ENCODE peak calls at places on chromosomes 7 and 10, in five cellular contexts. N, X, H, O and A are unnamed samples.

GRCh38 chr10:119726291-119727261 is 726 bp downstream of the INPP5F start:
- DNase-seq in H (no peak), N (no peak), O (no peak), X (no peak), A (no peak)

GRCh38 chr7:117323585-117323876 is 673 bp upstream of the WNT2 start:
- DNase-seq in H (no peak), X (no peak), N (peak; percentile 57), O (no peak), A (no peak)

GRCh38 chr10:124205432-124205831 is 112.0 kb upstream of the CHST15 start:
- DNase-seq in N (no peak), H (no peak), X (no peak), O (no peak), A (no peak)

GRCh38 chr10:50917486-50917885 is 32.1 kb upstream of the A1CF start:
- DNase-seq in X (no peak), N (peak; percentile 6), O (peak; percentile 15), H (no peak), A (no peak)

GRCh38 chr10:2839081-2839725 is 228.1 kb upstream of the PFKP start:
- DNase-seq in N (peak; percentile 9), O (no peak), H (no peak), X (no peak), A (peak; percentile 71)

GRCh38 chr7:127588697-127589482 is 679 bp downstream of the ARF5 start:
- DNase-seq in H (no peak), N (peak; percentile 62), X (no peak), O (peak; percentile 20), A (peak; percentile 76)

GRCh38 chr10:70346155-70346554 is 36.3 kb downstream of the LRRC20 start:
- DNase-seq in H (no peak), O (no peak), X (no peak), N (no peak), A (no peak)

GRCh38 chr7:47690902-47691558 is 109.1 kb upstream of the TNS3 start:
- DNase-seq in O (peak; percentile 48), H (no peak), N (peak; percentile 83), X (no peak), A (no peak)

GRCh38 chr7:116518971-116519370 is 5.9 kb upstream of the CAV1 start:
- DNase-seq in O (no peak), X (no peak), N (no peak), H (no peak), A (no peak)

GRCh38 chr10:77404801-77405200 is 232.8 kb downstream of the KCNMA1 start:
- DNase-seq in N (no peak), X (no peak), O (no peak), H (no peak), A (no peak)

GRCh38 chr10:61285749-61286148 is 167.4 kb downstream of the TMEM26 start:
- DNase-seq in X (no peak), N (no peak), H (no peak), O (no peak), A (peak; percentile 3)

DNA sequence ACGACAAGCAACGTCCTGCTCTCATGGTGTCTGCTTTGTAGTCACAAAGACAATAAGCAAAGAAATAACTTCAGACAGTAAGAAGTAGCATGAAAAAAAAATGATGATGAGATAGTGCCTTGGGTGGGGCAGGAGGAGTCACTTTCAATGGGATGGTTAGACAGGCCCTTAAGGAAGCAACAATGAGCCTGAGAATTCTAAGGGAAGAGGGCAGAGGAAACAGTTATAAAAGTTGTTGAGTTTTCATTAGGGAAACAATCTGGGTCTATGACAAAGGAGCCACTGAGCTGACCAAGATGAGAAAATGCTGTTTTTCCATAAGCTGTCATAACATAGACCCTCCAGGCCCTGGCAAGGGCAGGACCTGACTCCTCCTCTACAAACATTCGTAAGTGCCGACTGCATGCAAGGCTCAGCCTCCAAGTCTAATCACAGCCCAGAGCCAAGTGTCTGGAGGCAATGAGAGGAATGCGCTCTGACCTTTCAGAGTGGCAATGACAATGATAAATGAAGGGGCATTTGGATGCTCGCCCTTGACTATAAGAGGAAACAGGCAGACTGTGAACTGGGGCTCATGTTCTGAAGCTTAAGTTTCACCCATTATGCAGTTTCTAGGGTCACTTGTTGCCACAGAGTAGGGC is 43.7 kb downstream of the PPP1R3C start:
- DNase-seq in N (peak; percentile 91), X (no peak), O (no peak), H (no peak), A (no peak)
- H3K27ac ChIP-seq in N (peak overlapping the region; percentile 33), X (peak overlapping the region; percentile 82), O (no peak overlapping the region), H (no peak overlapping the region), A (no peak overlapping the region)

DNA sequence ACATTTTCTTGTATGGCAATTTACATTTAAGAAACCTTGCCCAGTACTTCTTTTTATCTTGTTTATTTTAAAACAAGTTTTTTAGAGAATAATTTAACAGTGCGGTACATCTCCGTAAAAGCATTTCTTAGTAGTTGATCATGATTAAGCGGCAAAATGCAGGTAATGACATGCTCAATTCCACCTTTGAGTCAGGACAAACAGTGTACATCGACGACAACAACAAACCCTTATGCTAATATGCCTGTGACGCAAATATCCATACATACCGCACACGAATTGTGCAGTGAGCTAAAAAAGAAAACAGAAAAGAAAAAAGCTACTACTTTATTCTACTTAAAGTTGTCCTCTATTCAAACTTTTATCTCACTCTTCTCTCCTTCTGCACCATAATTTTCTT is 1.9 kb downstream of the MAGI2 start:
- DNase-seq in X (no peak), O (no peak), N (no peak), H (no peak), A (no peak)
- H3K27ac ChIP-seq in X (peak overlapping the region; percentile 96), O (peak overlapping the region; percentile 97), N (no peak overlapping the region), H (peak overlapping the region; percentile 66), A (no peak overlapping the region)

GRCh38 chr10:33009244-33010131 is 51.5 kb upstream of the ITGB1 start:
- DNase-seq in X (no peak), O (no peak), N (no peak), H (no peak), A (no peak)
- H3K27ac ChIP-seq in X (no peak overlapping the region), O (peak overlapping the region; percentile 11), N (peak overlapping the region; percentile 84), H (no peak overlapping the region), A (no peak overlapping the region)

DNA sequence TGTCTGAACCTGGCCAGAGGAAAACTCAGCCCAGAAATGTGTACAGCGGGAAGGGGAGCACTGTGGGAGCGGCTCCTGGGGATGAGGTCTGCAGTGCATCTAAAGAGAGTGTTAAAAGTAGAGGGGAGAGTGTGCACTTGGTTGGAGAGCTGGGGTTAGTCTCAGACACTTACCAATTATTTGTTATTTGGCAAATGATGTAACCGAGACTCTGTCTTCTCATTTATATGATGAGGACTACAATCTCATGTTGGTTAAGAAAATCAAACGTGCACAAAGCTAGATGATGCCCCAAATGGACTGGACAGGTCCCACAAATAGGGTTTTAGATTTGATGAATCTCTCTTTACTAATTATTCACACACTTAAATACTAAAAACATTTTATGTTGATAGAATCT is 962.4 kb downstream of the GATA3 start:
- DNase-seq in H (no peak), N (no peak), O (no peak), X (no peak), A (no peak)
- H3K27ac ChIP-seq in H (no peak overlapping the region), N (no peak overlapping the region), O (no peak overlapping the region), X (no peak overlapping the region), A (no peak overlapping the region)

DNA sequence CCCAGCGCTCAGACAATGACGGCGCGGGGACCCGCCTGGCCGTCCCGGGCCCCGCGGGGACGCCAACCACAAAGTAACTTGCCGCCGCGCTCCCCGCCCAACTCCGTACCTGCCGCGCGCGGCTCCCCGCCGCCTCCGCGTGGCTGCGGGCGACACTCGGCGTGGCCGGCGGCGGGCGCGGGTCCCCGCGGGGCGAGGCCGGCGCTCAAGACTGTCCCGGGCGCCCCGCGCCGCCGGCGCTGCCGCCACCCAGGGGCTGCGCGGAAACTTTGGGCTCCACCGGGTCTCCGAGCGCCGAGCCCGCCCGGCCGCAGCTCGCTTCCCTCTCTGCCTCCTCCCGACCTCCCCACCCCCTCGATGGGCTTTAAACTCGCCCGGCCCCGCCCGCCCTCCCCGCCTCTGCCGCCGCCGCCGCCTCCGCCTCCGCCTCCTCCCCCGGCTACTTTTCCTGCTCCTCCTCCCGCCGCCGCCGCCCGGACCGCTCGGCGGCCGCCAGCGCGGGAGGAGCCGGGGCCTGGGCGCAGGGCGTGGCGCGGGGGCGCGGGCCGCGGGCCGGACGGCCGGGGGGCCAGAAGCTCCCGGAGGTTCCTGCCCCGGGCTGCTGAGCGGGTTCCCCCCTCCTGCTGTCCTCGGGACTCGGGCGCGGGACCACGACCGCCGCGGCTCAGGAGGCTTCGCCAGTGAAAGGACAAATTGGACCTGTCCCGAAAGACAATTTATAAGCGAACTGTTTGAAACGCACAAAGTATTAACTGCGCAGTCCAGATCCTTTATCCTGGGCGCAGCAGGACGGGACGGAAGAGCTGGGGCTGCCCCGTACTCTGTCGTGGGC is 10.6 kb upstream of the GRB10 start:
- DNase-seq in H (peak; percentile 90), O (no peak), X (no peak), N (peak; percentile 63), A (no peak)
- H3K27ac ChIP-seq in H (no peak overlapping the region), O (peak overlapping the region; percentile 21), X (peak overlapping the region; percentile 78), N (peak overlapping the region; percentile 41), A (no peak overlapping the region)

GRCh38 chr10:79079490-79080355 is 11.0 kb downstream of the ZMIZ1 start:
- DNase-seq in O (no peak), N (peak; percentile 90), X (no peak), H (no peak), A (no peak)

GRCh38 chr10:79078367-79079073 is 9.8 kb downstream of the ZMIZ1 start:
- DNase-seq in O (no peak), X (no peak), N (no peak), H (no peak), A (no peak)

GRCh38 chr10:79077488-79078173 is 8.9 kb downstream of the ZMIZ1 start:
- DNase-seq in X (no peak), N (no peak), H (no peak), O (no peak), A (no peak)

GRCh38 chr10:79081353-79082034 is 12.7 kb downstream of the ZMIZ1 start:
- DNase-seq in O (peak; percentile 80), N (peak; percentile 94), H (no peak), X (no peak), A (no peak)

GRCh38 chr10:79079074-79079397 is 10.3 kb downstream of the ZMIZ1 start:
- DNase-seq in N (peak; percentile 51), H (no peak), X (no peak), O (no peak), A (no peak)
- H3K27ac ChIP-seq in N (no peak overlapping the region), H (peak overlapping the region; percentile 3), X (peak overlapping the region; percentile 59), O (peak overlapping the region; percentile 39), A (no peak overlapping the region)

DNA sequence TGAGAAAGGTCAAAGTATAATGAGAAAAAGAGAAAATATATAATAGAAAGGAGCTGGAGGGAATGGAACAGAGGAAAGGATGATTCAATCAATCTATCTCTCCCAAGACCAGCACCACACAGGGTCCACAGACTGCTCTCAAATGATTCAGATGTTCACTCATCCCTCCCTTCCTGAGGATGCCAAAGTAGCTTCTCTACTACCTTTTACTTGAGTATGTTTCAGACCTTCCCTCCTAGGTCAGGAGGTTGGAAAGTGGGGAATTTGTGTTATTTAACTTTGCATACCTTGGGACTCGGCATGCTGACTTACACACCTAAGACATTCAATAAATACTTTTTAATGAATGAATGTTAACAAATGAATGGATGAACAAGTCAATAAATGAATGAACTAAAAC is 30.6 kb downstream of the CPVL start:
- DNase-seq in H (no peak), O (no peak), N (no peak), X (no peak), A (no peak)
- H3K27ac ChIP-seq in H (no peak overlapping the region), O (no peak overlapping the region), N (no peak overlapping the region), X (no peak overlapping the region), A (peak overlapping the region; percentile 45)